ENCODE peak calls at places on chromosome 14, in eight cellular contexts. M is nephron progenitor cell, T is GM12878, E is keratinocyte, J is sigmoid colon, Y is esophagus squamous epithelium, R is IMR-90, L is mucosa of descending colon. Q is an unnamed sample.

GRCh38 chr14:45085004-45085403 is 1.1 kb downstream of the PRPF39 start:
- DNase-seq in M (no peak), T (no peak), E (no peak), J (no peak), Y (no peak), R (peak; percentile 46), L (no peak), Q (no peak)

GRCh38 chr14:33009673-33010072 is 71.0 kb downstream of the NPAS3 start:
- DNase-seq in M (no peak), T (no peak), E (no peak), J (no peak), Y (no peak), R (no peak), L (no peak), Q (no peak)

GRCh38 chr14:28870033-28870564 is 103.5 kb downstream of the FOXG1 start:
- DNase-seq in M (no peak), T (no peak), E (no peak), J (no peak), Y (no peak), R (no peak), L (no peak), Q (no peak)

GRCh38 chr14:34649344-34649743 is 19.4 kb upstream of the SNX6 start:
- DNase-seq in M (no peak), T (no peak), E (no peak), J (no peak), Y (no peak), R (peak; percentile 97), L (no peak), Q (no peak)

GRCh38 chr14:35808076-35808657 is 928 bp downstream of the RALGAPA1 start:
- DNase-seq in M (peak; percentile 18), T (no peak), E (no peak), J (no peak), Y (no peak), R (no peak), L (peak; percentile 66), Q (no peak)

GRCh38 chr14:79764288-79764687 is 447.0 kb downstream of the DIO2 start:
- DNase-seq in M (no peak), T (no peak), E (no peak), J (no peak), Y (no peak), R (no peak), L (no peak), Q (no peak)

GRCh38 chr14:106185837-106186233 is 659.5 kb downstream of the TMEM121 start:
- DNase-seq in M (no peak), T (no peak), E (no peak), J (no peak), Y (no peak), R (no peak), L (peak; percentile 53), Q (no peak)

GRCh38 chr14:85487215-85487614 is 42.7 kb upstream of the FLRT2 start:
- DNase-seq in M (no peak), T (no peak), E (no peak), J (no peak), Y (no peak), R (peak; percentile 41), L (no peak), Q (no peak)

GRCh38 chr14:22848391-22849164 is 12.2 kb downstream of the MMP14 start:
- DNase-seq in M (peak; percentile 54), T (no peak), E (no peak), J (peak; percentile 95), Y (no peak), R (peak; percentile 92), L (peak; percentile 45), Q (no peak)

GRCh38 chr14:31286456-31287293 is 79.1 kb upstream of the HECTD1 start:
- DNase-seq in M (peak; percentile 33), T (no peak), E (no peak), J (no peak), Y (no peak), R (no peak), L (peak; percentile 35), Q (no peak)

GRCh38 chr14:75697918-75698317 is 36.9 kb downstream of the TTLL5 start:
- DNase-seq in M (no peak), T (no peak), E (no peak), J (no peak), Y (no peak), R (no peak), L (no peak), Q (no peak)

GRCh38 chr14:64800000-64800399 is 79.7 kb downstream of the SPTB start:
- DNase-seq in M (peak; percentile 30), T (no peak), E (no peak), J (no peak), Y (no peak), R (peak; percentile 18), L (peak; percentile 66), Q (no peak)

GRCh38 chr14:55604900-55605418 is 25.0 kb downstream of the KTN1 start:
- DNase-seq in M (no peak), T (no peak), E (no peak), J (no peak), Y (no peak), R (no peak), L (no peak), Q (no peak)

GRCh38 chr14:92800525-92800924 is 6.4 kb downstream of the GOLGA5 start:
- DNase-seq in M (no peak), T (no peak), E (no peak), J (no peak), Y (no peak), R (no peak), L (no peak), Q (no peak)

GRCh38 chr14:84090837-84091236 is 1439.1 kb upstream of the FLRT2 start:
- DNase-seq in M (no peak), T (no peak), E (no peak), J (no peak), Y (no peak), R (no peak), L (peak; percentile 2), Q (no peak)

GRCh38 chr14:73269729-73270651 is 32.7 kb downstream of the PAPLN start:
- DNase-seq in M (peak; percentile 80), T (no peak), E (no peak), J (peak; percentile 68), Y (no peak), R (peak; percentile 18), L (peak; percentile 29), Q (no peak)

GRCh38 chr14:97580923-97581495 is 783.8 kb downstream of the VRK1 start:
- DNase-seq in M (peak; percentile 49), T (no peak), E (no peak), J (no peak), Y (no peak), R (no peak), L (no peak), Q (no peak)

GRCh38 chr14:23171251-23171975 is 12.0 kb downstream of the SLC7A8 start:
- DNase-seq in M (no peak), T (no peak), E (no peak), J (no peak), Y (no peak), R (no peak), L (no peak), Q (no peak)

GRCh38 chr14:75831971-75832370 is 149.8 kb downstream of the TGFB3 start:
- DNase-seq in M (no peak), T (no peak), E (no peak), J (no peak), Y (no peak), R (peak; percentile 59), L (peak; percentile 44), Q (no peak)

GRCh38 chr14:26401170-26401968 is 196.5 kb downstream of the NOVA1 start:
- DNase-seq in M (no peak), T (no peak), E (no peak), J (no peak), Y (no peak), R (no peak), L (no peak), Q (no peak)

GRCh38 chr14:64951724-64952123 is 9.2 kb upstream of the GPX2 start:
- DNase-seq in M (no peak), T (no peak), E (no peak), J (peak; percentile 12), Y (no peak), R (no peak), L (no peak), Q (no peak)

GRCh38 chr14:100384819-100385813 is 62.0 kb downstream of the SLC25A47 start:
- DNase-seq in M (no peak), T (no peak), E (no peak), J (no peak), Y (no peak), R (peak; percentile 81), L (no peak), Q (no peak)
- TF ChIP-seq CTCF in M (peak; percentile 40), T (peak; percentile 37), E (no peak), J (peak; percentile 15), Y (peak; percentile 50), R (peak; percentile 74), L (peak; percentile 25), Q (peak; percentile 90)

GRCh38 chr14:90571149-90571548 is 174.3 kb downstream of the CALM1 start:
- DNase-seq in M (no peak), T (no peak), E (no peak), J (no peak), Y (no peak), R (no peak), L (no peak), Q (no peak)
- TF ChIP-seq CTCF in M (no peak), T (no peak), E (no peak), J (no peak), Y (no peak), R (no peak), L (no peak), Q (peak; percentile 9)

GRCh38 chr14:69056389-69056788 is 77.3 kb upstream of the ACTN1 start:
- DNase-seq in M (no peak), T (no peak), E (no peak), J (no peak), Y (no peak), R (peak; percentile 54), L (no peak), Q (no peak)
- TF ChIP-seq CTCF in M (no peak), T (no peak), E (peak; percentile 21), J (no peak), Y (no peak), R (peak; percentile 7), L (no peak), Q (peak; percentile 43)

GRCh38 chr14:91419044-91419397 is 1.4 kb upstream of the CCDC88C start:
- DNase-seq in M (no peak), T (no peak), E (no peak), J (no peak), Y (no peak), R (no peak), L (no peak), Q (no peak)
- TF ChIP-seq CTCF in M (peak; percentile 14), T (no peak), E (no peak), J (no peak), Y (peak; percentile 47), R (no peak), L (no peak), Q (peak; percentile 74)

GRCh38 chr14:43539210-43539609 is 967.9 kb downstream of the FSCB start:
- DNase-seq in M (no peak), T (no peak), E (no peak), J (no peak), Y (no peak), R (peak; percentile 0), L (peak; percentile 40), Q (no peak)
- TF ChIP-seq CTCF in M (peak; percentile 45), T (no peak), E (peak; percentile 26), J (peak; percentile 46), Y (no peak), R (peak; percentile 21), L (no peak), Q (peak; percentile 67)